ENCODE peak calls at places on chromosomes 1 and 21, in five cellular contexts. A, N, E, H and J are unnamed samples.

GRCh38 chr1:43069481-43070050 is 102.5 kb downstream of the EBNA1BP2 start:
- DNase-seq in A (peak; percentile 75), E (peak; percentile 73), H (no peak), N (no peak), J (no peak)

GRCh38 chr1:229537894-229538293 is 20.6 kb downstream of the ABCB10 start:
- DNase-seq in H (peak; percentile 59), A (no peak), E (no peak), N (no peak), J (no peak)

GRCh38 chr1:9150582-9151290 is 21.8 kb upstream of the GPR157 start:
- DNase-seq in A (no peak), H (no peak), N (peak; percentile 72), E (no peak), J (no peak)

GRCh38 chr1:200699871-200700270 is 30.2 kb upstream of the DDX59 start:
- DNase-seq in A (peak; percentile 71), E (peak; percentile 65), N (peak; percentile 97), H (peak; percentile 75), J (no peak)

GRCh38 chr1:244048566-244049141 is 2.4 kb upstream of the ZBTB18 start:
- DNase-seq in E (no peak), A (no peak), N (no peak), H (no peak), J (no peak)

GRCh38 chr1:229217716-229218115 is 53.2 kb upstream of the RAB4A start:
- DNase-seq in E (no peak), A (peak; percentile 67), N (no peak), H (peak; percentile 77), J (no peak)

GRCh38 chr1:239562095-239562494 is 175.7 kb downstream of the CHRM3 start:
- DNase-seq in H (no peak), N (no peak), E (no peak), A (no peak), J (no peak)

GRCh38 chr21:30996728-30997127 is 41.5 kb downstream of the KRTAP19-8 start:
- DNase-seq in A (peak; percentile 20), E (no peak), H (peak; percentile 10), N (no peak), J (no peak)

GRCh38 chr1:209318302-209319056 is 265.0 kb upstream of the CAMK1G start:
- DNase-seq in H (no peak), A (peak; percentile 34), N (peak; percentile 35), E (no peak), J (no peak)

GRCh38 chr1:27235827-27236226 is 1.4 kb downstream of the WDTC1 start:
- DNase-seq in E (no peak), A (no peak), H (peak; percentile 27), N (peak; percentile 20), J (no peak)

GRCh38 chr1:3837685-3838084 is 19.3 kb downstream of the CEP104 start:
- DNase-seq in N (no peak), H (no peak), A (no peak), E (no peak), J (no peak)

GRCh38 chr1:35444519-35444774 is 112.8 kb downstream of the KIAA0319L start:
- DNase-seq in E (no peak), N (no peak), H (no peak), A (no peak), J (no peak)

DNA sequence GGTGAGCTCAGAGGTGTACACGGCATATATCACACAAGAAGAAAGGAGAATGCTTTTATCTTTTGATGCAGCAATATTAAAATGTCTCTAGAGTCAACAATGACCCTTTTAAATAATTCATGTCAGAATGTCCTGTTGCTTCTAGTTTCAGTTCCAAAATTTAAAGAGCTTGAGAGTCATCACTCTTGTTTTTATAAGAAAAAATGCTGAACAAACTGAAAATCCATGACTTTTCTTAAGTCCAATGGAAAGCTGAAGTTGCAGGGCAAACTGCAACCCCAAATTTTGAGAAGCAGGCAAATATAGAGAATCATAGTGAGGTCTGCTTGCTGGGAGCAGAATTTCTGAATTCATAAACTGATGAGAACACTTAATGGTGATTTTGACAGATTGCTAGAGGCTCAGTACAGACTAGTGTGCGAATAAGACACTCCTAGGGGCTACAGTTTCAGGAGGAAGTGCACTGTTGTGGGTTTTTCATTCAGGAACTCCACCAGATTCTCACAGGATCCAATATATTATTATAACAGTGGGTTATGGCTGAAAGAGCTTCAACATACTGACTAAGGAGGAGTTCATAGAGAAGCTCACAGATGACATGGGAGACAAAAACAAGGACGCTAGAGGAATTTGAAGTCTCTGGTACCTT is 135.1 kb downstream of the CLIC6 start:
- DNase-seq in A (no peak), N (no peak), H (no peak), E (no peak), J (no peak)
- H2AK5ac ChIP-seq in A (no peak overlapping the region), N (no peak overlapping the region), H (no peak overlapping the region), E (no peak overlapping the region), J (no peak overlapping the region)

DNA sequence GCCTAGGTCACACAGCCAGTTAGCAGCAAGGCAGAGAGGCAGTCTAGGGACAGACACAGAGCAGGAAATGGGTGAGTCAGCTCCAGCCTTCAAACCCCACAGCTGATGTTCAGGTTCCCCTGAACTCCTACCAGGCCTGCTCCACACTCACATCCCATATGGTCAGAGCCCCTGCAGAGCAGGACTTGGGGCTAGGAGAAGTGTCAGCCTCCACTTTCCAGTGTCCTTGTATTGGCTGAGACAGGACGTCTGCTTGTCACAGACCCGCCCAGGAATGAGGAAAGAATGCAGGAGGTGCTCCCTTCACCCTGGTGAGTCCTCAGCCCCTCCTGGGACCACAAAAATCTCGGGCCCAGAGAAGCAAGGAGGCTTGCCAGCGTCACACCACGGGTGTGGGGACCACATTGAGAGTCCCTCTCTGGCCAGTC is 92.5 kb downstream of the LACTBL1 start:
- DNase-seq in E (no peak), A (peak; percentile 71), N (peak; percentile 70), H (no peak), J (no peak)
- H2AK5ac ChIP-seq in E (no peak overlapping the region), A (no peak overlapping the region), N (no peak overlapping the region), H (no peak overlapping the region), J (peak overlapping the region; percentile 94)

GRCh38 chr1:150579110-150579954 is at the start of gene MCL1:
- DNase-seq in E (peak; percentile 95), A (peak; percentile 99), N (peak; percentile 96), H (peak; percentile 97), J (peak; percentile 95)
- H2AK5ac ChIP-seq in E (no peak within 1 kb of the TSS), A (peak within 1 kb of the TSS; percentile 95), N (peak within 1 kb of the TSS; percentile 97), H (peak within 1 kb of the TSS; percentile 77), J (peak within 1 kb of the TSS; percentile 61)

DNA sequence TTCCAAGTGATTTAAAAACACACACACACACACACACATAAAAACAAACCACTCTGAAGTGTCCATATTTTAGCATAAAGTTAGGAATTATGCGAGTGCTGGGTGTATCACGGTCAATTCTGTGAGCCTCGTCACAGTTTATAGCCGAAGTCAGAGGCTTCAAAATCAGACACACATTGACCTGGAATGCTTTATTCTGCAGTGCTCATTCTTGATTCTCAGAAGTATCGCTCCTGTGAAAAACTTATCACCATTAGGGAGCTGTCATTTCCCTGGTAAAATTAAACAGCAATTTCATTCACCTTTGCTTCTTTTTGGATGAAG is 8.7 kb upstream of the IRF2BP2 start:
- DNase-seq in E (no peak), A (no peak), N (no peak), H (no peak), J (no peak)
- H2AK5ac ChIP-seq in E (no peak overlapping the region), A (no peak overlapping the region), N (peak overlapping the region; percentile 62), H (peak overlapping the region; percentile 91), J (no peak overlapping the region)